ENCODE peak calls at places on chromosomes 3 and 15, in five cellular contexts. T, D, H, Y and G are unnamed samples.

GRCh38 chr3:51860703-51861665 is at the start of gene IQCF2:
- DNase-seq in T (no peak), D (no peak), H (no peak), Y (no peak), G (no peak)

GRCh38 chr3:62497156-62497555 is 123.8 kb upstream of the FEZF2 start:
- DNase-seq in T (no peak), D (no peak), H (no peak), Y (no peak), G (no peak)

GRCh38 chr3:20683912-20684311 is 497.9 kb upstream of the SGO1 start:
- DNase-seq in T (no peak), D (no peak), H (no peak), Y (no peak), G (peak)

GRCh38 chr3:46218310-46218709 is 10.2 kb upstream of the CCR1 start:
- DNase-seq in T (no peak), D (no peak), H (no peak), Y (no peak), G (no peak)

GRCh38 chr3:58260733-58261132 is 23.1 kb downstream of the ABHD6 start:
- DNase-seq in T (no peak), D (no peak), H (peak), Y (no peak), G (peak)

GRCh38 chr3:185270262-185270955 is 16.6 kb upstream of the EHHADH start:
- DNase-seq in T (no peak), D (peak), H (peak), Y (no peak), G (peak)

GRCh38 chr3:53577486-53577885 is 83.1 kb downstream of the CACNA1D start:
- DNase-seq in T (no peak), D (no peak), H (no peak), Y (peak), G (no peak)

GRCh38 chr3:73449774-73450173 is 175.0 kb downstream of the PDZRN3 start:
- DNase-seq in T (no peak), D (no peak), H (no peak), Y (no peak), G (no peak)

GRCh38 chr3:33909547-33909946 is 111.1 kb downstream of the PDCD6IP start:
- DNase-seq in T (no peak), D (no peak), H (no peak), Y (no peak), G (no peak)

GRCh38 chr3:79844176-79844575 is 76.4 kb upstream of the ROBO1 start:
- DNase-seq in T (no peak), D (no peak), H (no peak), Y (no peak), G (no peak)

GRCh38 chr15:39976291-39977274 is 42.7 kb downstream of the EIF2AK4 start:
- DNase-seq in T (peak), D (peak), H (no peak), Y (peak), G (peak)

GRCh38 chr15:48449734-48450133 is 118.5 kb downstream of the DUT start:
- DNase-seq in T (no peak), D (no peak), H (peak), Y (no peak), G (peak)

GRCh38 chr15:100525894-100526512 is 2.7 kb downstream of the CERS3 start:
- DNase-seq in T (no peak), D (no peak), H (no peak), Y (no peak), G (no peak)

GRCh38 chr3:24963762-24964625 is 464.1 kb upstream of the RARB start:
- DNase-seq in T (peak), D (no peak), H (peak), Y (peak), G (peak)

GRCh38 chr3:47877288-47877687 is 74.3 kb downstream of the DHX30 start:
- DNase-seq in T (no peak), D (no peak), H (peak), Y (no peak), G (peak)

GRCh38 chr3:153029350-153029749 is 132.7 kb upstream of the RAP2B start:
- DNase-seq in T (no peak), D (no peak), H (no peak), Y (peak), G (peak)

GRCh38 chr15:60520041-60520824 is 41.3 kb upstream of the ICE2 start:
- DNase-seq in T (no peak), D (no peak), H (no peak), Y (no peak), G (peak)

GRCh38 chr3:62134061-62134496 is 239.3 kb downstream of the FEZF2 start:
- DNase-seq in T (no peak), D (no peak), H (no peak), Y (no peak), G (peak)

GRCh38 chr3:194286747-194287146 is 64.4 kb downstream of the CPN2 start:
- DNase-seq in T (peak), D (peak), H (no peak), Y (no peak), G (no peak)

GRCh38 chr15:45389351-45389750 is 11.0 kb upstream of the GATM start:
- DNase-seq in T (no peak), D (no peak), H (no peak), Y (no peak), G (no peak)

GRCh38 chr3:182487048-182487447 is 306.3 kb upstream of the ATP11B start:
- DNase-seq in T (no peak), D (no peak), H (no peak), Y (no peak), G (no peak)

GRCh38 chr3:168249048-168249538 is 153.4 kb upstream of the GOLIM4 start:
- DNase-seq in T (no peak), D (no peak), H (peak), Y (no peak), G (peak)

GRCh38 chr15:101025116-101025885 is 106.1 kb downstream of the LRRK1 start:
- DNase-seq in T (no peak), D (peak), H (no peak), Y (no peak), G (no peak)

GRCh38 chr3:87077354-87077753 is 86.4 kb upstream of the VGLL3 start:
- DNase-seq in T (no peak), D (no peak), H (no peak), Y (peak), G (no peak)

DNA sequence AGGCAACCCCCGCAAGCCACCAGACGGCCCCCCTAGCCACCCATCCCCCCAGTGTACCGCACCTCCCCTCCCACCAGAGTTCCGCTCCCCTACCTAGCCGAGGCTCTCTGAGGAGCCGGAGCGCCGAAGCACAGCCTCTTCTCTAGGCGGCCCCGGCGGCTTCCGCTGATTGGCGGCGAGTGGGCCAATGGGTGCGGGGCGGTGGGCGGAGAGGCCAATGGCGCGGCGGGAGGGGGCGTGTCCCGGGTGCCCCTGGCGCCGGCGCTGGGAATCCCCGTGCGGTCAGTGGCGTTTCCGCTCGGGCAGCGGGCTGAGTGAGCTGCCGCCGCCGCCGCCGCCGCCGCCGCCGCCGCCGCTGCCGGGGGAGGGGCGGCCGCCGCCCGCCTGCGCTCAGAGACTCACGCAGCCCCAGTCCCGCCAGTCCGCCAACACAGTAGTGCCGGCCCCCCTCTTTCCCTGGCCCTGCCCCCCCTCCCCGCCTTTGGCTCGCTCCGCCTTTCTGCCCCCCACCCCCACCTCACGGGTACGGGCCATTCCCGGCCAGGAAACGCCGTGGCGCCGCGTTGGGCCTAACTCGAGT is at the start of gene SETD5:
- DNase-seq in T (peak), D (peak), H (peak), Y (peak), G (peak)
- H4K91ac ChIP-seq in T (no peak), D (peak), H (peak), Y (peak), G (peak)

GRCh38 chr3:195583831-195584542 is at the start of gene APOD:
- DNase-seq in T (no peak), D (no peak), H (no peak), Y (no peak), G (peak)
- H3K4me3 ChIP-seq in T (no peak), D (no peak), H (peak), Y (no peak), G (no peak)

GRCh38 chr3:192409838-192410683 is 317.3 kb downstream of the FGF12 start:
- DNase-seq in T (peak), D (peak), H (peak), Y (no peak), G (no peak)
- H3K4ac ChIP-seq in T (no peak), D (no peak), H (no peak), Y (no peak), G (no peak)

DNA sequence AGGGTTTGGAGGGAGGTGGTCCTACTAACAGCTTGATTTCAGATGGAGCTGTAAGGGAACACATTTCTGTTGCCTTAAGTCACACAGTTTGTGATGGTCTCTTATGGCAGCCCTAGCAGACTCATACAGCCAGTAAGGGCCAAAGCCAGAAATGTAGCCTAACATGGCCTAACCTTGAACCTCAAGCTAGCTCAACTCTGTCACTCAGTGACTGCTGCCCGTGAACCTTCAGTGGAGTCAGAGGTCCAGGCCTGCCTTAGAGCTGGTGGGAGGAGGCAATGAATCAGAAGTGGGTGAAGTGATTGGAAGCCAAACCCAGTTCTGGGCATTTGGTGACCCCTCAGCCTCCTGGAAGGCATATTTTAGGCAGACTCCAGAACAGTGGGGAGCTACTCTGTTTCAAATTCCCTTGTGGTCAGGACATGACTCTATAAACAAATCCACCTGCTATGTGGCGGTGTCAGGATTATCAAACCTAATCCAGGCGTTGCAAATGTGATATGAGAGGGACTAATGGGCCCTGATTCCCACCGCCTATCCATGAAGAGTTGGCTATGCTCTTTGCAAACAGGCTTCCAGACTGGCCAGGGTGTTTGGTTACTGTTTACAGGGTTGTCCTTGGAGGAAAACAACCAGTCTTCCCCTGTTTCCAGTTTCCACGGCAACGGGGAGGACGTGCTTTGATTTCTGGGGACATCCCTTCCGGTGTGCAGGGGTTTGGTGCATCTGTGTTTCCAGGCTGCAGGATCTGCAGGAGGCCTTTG is 105.9 kb upstream of the AGBL1 start:
- DNase-seq in T (peak), D (no peak), H (no peak), Y (no peak), G (no peak)
- H4K91ac ChIP-seq in T (no peak), D (no peak), H (no peak), Y (no peak), G (no peak)

DNA sequence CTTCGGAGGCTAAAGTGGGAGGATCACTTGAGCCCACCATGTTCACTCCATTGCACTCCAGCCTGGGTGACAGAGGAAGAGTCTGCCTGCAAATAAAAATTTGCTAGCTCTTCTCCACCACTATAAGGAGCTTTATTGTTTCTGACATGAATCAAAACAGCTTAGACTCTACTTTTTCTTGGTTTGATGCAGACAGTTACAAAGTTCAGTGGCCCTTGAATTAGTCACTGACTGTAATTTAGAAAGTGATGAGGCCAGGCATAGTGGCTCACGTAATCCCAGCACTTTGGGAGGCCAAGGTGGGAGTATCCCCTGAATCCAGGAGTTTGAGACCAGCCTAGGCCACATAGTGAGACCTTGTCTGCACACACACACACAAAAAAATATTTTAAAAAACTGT is 172.4 kb upstream of the CGNL1 start:
- DNase-seq in T (no peak), D (no peak), H (no peak), Y (no peak), G (no peak)
- H3K4me3 ChIP-seq in T (no peak), D (no peak), H (no peak), Y (no peak), G (no peak)

GRCh38 chr3:159787191-159787590 is 201.4 kb upstream of the IL12A start:
- DNase-seq in T (no peak), D (no peak), H (peak), Y (peak), G (peak)
- H3K4ac ChIP-seq in T (no peak), D (no peak), H (no peak), Y (no peak), G (peak)

GRCh38 chr15:74842581-74843444 is at the start of gene ULK3:
- DNase-seq in T (peak), D (peak), H (peak), Y (peak), G (peak)

GRCh38 chr15:74844319-74845207 is 1.6 kb upstream of the ULK3 start:
- DNase-seq in T (no peak), D (no peak), H (no peak), Y (no peak), G (no peak)

GRCh38 chr15:74841761-74842385 is 1.1 kb downstream of the ULK3 start:
- DNase-seq in T (no peak), D (no peak), H (no peak), Y (no peak), G (no peak)

GRCh38 chr15:74843891-74844299 is 939 bp upstream of the ULK3 start:
- DNase-seq in T (no peak), D (no peak), H (no peak), Y (peak), G (no peak)

DNA sequence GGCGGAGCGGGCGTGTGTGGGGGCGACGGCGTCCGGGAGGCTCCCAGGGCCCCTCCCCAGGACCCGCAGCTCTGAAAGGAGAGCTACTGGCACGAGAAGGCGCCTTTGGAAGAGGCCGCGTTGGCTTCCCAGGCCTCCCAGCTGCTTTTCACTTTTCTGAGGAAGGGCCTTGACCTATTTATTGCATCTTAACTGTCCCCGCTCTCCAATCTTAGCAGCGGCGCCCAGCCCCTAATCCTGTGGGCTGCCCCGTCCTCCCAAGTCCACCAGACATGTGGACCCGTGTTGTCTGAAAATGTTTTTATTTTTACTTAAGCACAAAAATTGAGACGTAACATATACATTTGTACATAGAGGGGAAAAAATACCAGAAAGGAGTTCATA is 481 bp upstream of the ULK3 start:
- DNase-seq in T (no peak), D (no peak), H (no peak), Y (no peak), G (no peak)
- H4K91ac ChIP-seq in T (no peak), D (peak), H (peak), Y (peak), G (peak)

GRCh38 chr15:77028451-77029165 is 33.7 kb downstream of the PSTPIP1 start:
- DNase-seq in T (no peak), D (no peak), H (no peak), Y (no peak), G (no peak)

GRCh38 chr15:77026501-77027110 is 31.7 kb downstream of the PSTPIP1 start:
- DNase-seq in T (no peak), D (peak), H (no peak), Y (no peak), G (no peak)

GRCh38 chr15:77029166-77030041 is 34.5 kb downstream of the PSTPIP1 start:
- DNase-seq in T (no peak), D (peak), H (no peak), Y (no peak), G (no peak)

GRCh38 chr15:77027111-77027696 is 32.3 kb downstream of the PSTPIP1 start:
- DNase-seq in T (no peak), D (no peak), H (no peak), Y (no peak), G (no peak)

DNA sequence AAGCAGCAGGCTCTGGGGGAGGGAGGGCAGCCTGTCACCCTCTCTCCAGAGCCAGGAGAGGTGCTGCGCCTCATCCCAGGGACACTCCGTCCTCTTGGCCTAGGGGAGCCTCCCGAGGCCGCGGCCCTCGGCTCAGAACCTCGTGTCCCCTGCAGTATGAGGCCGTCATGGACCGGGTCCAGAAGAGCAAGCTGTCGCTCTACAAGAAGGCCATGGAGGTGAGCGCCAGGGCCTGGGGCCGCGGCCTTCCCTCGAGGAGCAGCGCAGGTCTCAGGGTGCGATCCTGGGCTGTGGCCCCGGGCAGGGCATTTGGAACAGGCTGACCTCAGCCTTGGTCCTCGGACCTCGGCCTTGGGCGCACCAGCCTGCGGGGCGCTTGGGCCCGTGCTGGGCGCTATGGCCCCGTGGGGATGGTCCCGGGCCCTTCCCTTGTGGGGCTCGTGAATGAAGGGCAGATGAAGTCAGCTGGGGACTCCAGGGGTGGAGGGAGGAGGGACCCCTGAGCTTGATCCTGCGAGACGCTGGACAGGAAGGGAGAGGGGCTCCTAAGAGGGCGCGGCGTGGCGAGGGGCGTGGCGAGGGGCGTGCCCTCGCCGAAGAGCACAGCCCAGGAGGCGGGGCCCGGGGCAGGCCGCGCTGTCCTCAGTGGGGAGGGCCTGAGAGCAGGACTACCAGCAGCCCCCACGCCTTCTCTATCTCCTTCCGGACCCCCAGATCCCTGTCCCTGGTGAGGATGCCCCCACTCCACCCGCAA is 32.9 kb downstream of the PSTPIP1 start:
- DNase-seq in T (peak), D (peak), H (no peak), Y (no peak), G (no peak)
- H3K4me3 ChIP-seq in T (no peak), D (peak), H (peak), Y (no peak), G (no peak)

GRCh38 chr3:187736418-187736871 is 8.8 kb downstream of the BCL6 start:
- DNase-seq in T (no peak), D (no peak), H (peak), Y (peak), G (peak)

GRCh38 chr3:187734841-187735240 is 10.4 kb downstream of the BCL6 start:
- DNase-seq in T (no peak), D (no peak), H (peak), Y (no peak), G (no peak)

GRCh38 chr3:187735383-187735782 is 9.9 kb downstream of the BCL6 start:
- DNase-seq in T (no peak), D (no peak), H (peak), Y (peak), G (no peak)

GRCh38 chr3:187737401-187738088 is 7.7 kb downstream of the BCL6 start:
- DNase-seq in T (no peak), D (peak), H (peak), Y (peak), G (peak)

DNA sequence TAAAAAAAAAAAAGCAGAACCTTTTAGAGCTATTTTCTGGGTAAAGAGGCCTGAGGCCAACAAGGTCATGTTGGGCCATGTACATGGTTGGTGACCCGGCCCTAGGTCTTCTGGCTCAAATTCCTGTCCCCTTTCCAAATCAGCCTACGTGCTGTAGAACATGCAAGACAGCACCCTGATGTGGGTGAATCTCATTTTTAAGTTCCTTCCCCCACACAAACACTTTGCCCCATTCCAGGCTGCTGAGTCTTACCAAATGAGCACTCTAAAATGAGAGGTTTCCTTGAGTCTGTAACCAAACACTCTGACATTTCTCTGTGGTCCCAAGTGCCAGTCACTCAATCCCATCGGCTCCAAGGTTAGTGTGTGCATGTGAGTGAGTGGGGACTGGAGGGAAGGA is 9.4 kb downstream of the BCL6 start:
- DNase-seq in T (no peak), D (no peak), H (no peak), Y (peak), G (no peak)
- H3K4ac ChIP-seq in T (no peak), D (no peak), H (peak), Y (no peak), G (peak)

GRCh38 chr3:134362670-134363380 is 11.4 kb downstream of the AMOTL2 start:
- DNase-seq in T (no peak), D (no peak), H (no peak), Y (no peak), G (no peak)
- H4K91ac ChIP-seq in T (no peak), D (peak), H (peak), Y (peak), G (peak)